ENCODE peak calls at places on chromosomes 1 and 21, in eight cellular contexts. W, H, T, M, Q, B, R and O are unnamed samples. For H3K27me3, the result is how much of the 10 kb centered on the place peaks cover.

GRCh38 chr1:211920602-211921226 is 90.2 kb upstream of the LPGAT1 start:
- DNase-seq in B (no peak), Q (no peak), W (no peak), R (peak), H (peak), M (no peak), T (no peak), O (no peak)

GRCh38 chr1:183778568-183779433 is 26.1 kb upstream of the RGL1 start:
- DNase-seq in W (no peak), R (no peak), Q (no peak), B (no peak), M (peak), T (no peak), H (no peak), O (no peak)

GRCh38 chr1:57272601-57273000 is 151.3 kb downstream of the DAB1 start:
- DNase-seq in B (no peak), W (no peak), H (no peak), Q (no peak), M (no peak), R (no peak), T (no peak), O (no peak)

GRCh38 chr1:181135815-181136737 is 47.6 kb downstream of the IER5 start:
- DNase-seq in Q (no peak), B (no peak), T (no peak), H (peak), R (no peak), W (peak), M (no peak), O (peak)

GRCh38 chr21:42685036-42685435 is 31.6 kb downstream of the PDE9A start:
- DNase-seq in H (no peak), Q (no peak), R (no peak), B (no peak), M (no peak), T (no peak), W (no peak), O (no peak)

GRCh38 chr1:26327956-26328362 is 10.2 kb downstream of the CD52 start:
- DNase-seq in R (no peak), M (no peak), Q (no peak), W (no peak), T (no peak), H (no peak), B (no peak), O (no peak)

GRCh38 chr1:79207331-79207730 is 200.8 kb upstream of the ADGRL4 start:
- DNase-seq in R (no peak), M (no peak), Q (no peak), W (no peak), T (no peak), H (no peak), B (no peak), O (no peak)

GRCh38 chr1:211948377-211948776 is 87.0 kb downstream of the INTS7 start:
- DNase-seq in R (no peak), H (no peak), Q (no peak), W (no peak), M (no peak), T (no peak), B (no peak), O (no peak)

GRCh38 chr1:201277441-201277840 is 5.9 kb upstream of the PKP1 start:
- DNase-seq in T (no peak), W (peak), H (no peak), B (no peak), R (no peak), Q (no peak), M (no peak), O (no peak)

GRCh38 chr21:41987310-41987709 is 22.9 kb downstream of the ZBTB21 start:
- DNase-seq in T (no peak), M (no peak), W (no peak), Q (no peak), B (no peak), R (no peak), H (no peak), O (no peak)

GRCh38 chr1:156684227-156684782 is 7.1 kb upstream of the NES start:
- DNase-seq in B (no peak), W (peak), T (no peak), H (no peak), Q (no peak), M (no peak), R (no peak), O (no peak)

GRCh38 chr21:27498025-27498424 is 531.1 kb upstream of the ADAMTS5 start:
- DNase-seq in M (no peak), B (no peak), H (no peak), T (no peak), R (no peak), W (no peak), Q (no peak), O (no peak)

GRCh38 chr1:2605754-2606003 is 19.1 kb downstream of the PRXL2B start:
- DNase-seq in T (no peak), W (no peak), M (no peak), Q (no peak), R (no peak), H (no peak), B (no peak), O (no peak)

GRCh38 chr1:54800899-54801759 is at the start of gene TTC22:
- DNase-seq in Q (peak), M (no peak), B (no peak), W (peak), R (peak), T (peak), H (no peak), O (no peak)

GRCh38 chr1:87155648-87156047 is 173.0 kb upstream of the LMO4 start:
- DNase-seq in R (no peak), T (no peak), W (no peak), M (no peak), Q (no peak), H (no peak), B (no peak), O (no peak)

GRCh38 chr1:2556277-2557145 is at the start of gene TNFRSF14:
- DNase-seq in Q (peak), M (peak), H (peak), R (peak), B (no peak), T (peak), W (no peak), O (no peak)

DNA sequence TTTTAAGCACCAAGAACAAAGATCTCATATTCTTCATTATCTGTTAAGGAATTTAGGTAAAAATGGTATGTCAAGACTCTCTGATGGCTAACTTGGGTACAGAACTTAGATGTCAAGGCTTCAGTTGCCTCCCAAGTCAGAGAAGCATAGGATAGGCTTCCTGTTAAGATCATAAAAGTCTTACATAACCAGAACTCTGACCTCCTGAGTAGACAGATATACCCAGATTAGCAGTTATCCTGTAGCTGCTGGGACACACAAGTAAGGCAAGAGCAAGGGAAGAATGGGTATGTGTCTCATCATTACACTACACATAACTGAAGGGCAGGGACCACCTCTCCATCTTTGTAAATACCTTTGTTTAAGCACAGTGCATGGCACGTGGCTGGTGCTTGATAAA is 15.4 kb upstream of the KLHL12 start:
- DNase-seq in R (no peak), H (no peak), Q (no peak), M (no peak), W (no peak), T (no peak), B (no peak), O (no peak)
- TF ChIP-seq CTCF in R (no peak), H (no peak), Q (no peak), M (no peak), W (no peak), T (no peak), B (no peak), O (no peak)

DNA sequence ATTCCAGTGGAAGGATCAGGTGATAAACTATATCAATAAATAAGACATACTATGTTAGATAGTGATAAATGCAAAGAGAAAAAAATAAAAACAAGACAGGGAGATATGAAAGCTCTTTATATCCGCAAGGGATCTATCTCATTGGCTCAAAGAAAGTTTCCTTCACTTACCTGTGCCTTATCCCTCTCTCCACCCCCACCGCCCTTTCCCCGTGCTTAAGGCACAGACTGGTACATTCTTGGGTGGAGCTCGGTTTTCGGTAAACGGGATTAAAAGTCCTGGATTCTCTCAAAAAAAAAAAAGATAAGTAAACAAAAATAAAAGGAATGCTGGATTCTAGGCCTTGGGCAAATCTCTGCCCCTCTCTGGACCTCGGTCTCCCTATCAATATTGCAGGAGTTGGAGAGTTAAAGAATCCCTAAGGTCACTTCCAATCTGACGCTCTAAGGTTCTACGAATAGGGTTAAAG is 593 bp upstream of the DNAJC16 start:
- DNase-seq in R (peak), H (no peak), B (no peak), T (no peak), M (no peak), W (no peak), Q (no peak), O (no peak)
- H3K4me3 ChIP-seq in R (no peak), H (peak), B (peak), T (peak), M (peak), W (peak), Q (peak), O (peak)

GRCh38 chr1:179744401-179745130 is 1.5 kb downstream of the FAM163A start:
- DNase-seq in M (no peak), Q (no peak), B (no peak), H (no peak), R (peak), T (peak), W (no peak), O (no peak)

GRCh38 chr1:179742717-179743678 is at the start of gene FAM163A:
- DNase-seq in H (no peak), M (peak), W (no peak), B (no peak), T (peak), Q (no peak), R (peak), O (no peak)

GRCh38 chr1:179745131-179745611 is 2.1 kb downstream of the FAM163A start:
- DNase-seq in R (peak), M (no peak), Q (no peak), W (no peak), T (peak), H (no peak), B (no peak), O (no peak)

GRCh38 chr1:179743679-179744400 is 749 bp downstream of the FAM163A start:
- DNase-seq in W (no peak), H (no peak), Q (no peak), M (no peak), T (peak), B (no peak), R (no peak), O (no peak)

GRCh38 chr1:179742291-179742690 is 800 bp upstream of the FAM163A start:
- DNase-seq in M (no peak), Q (no peak), T (no peak), W (no peak), H (no peak), R (no peak), B (no peak), O (no peak)
- H3K27me3 ChIP-seq in M (half or more), Q (under half), T (half or more), W (under half), H (under half), R (under half), B (under half), O (under half)

GRCh38 chr1:62906428-62906886 is 122.5 kb downstream of the ATG4C start:
- DNase-seq in R (no peak), M (no peak), W (no peak), H (peak), T (peak), Q (no peak), B (no peak), O (no peak)
- TF ChIP-seq CTCF in R (no peak), M (peak), W (peak), H (peak), T (peak), Q (no peak), B (peak), O (peak)

GRCh38 chr1:46159516-46159915 is 15.4 kb upstream of the TSPAN1 start:
- DNase-seq in R (no peak), H (no peak), Q (no peak), T (no peak), B (no peak), M (no peak), W (no peak), O (no peak)
- H3K4me3 ChIP-seq in R (no peak), H (no peak), Q (no peak), T (no peak), B (no peak), M (no peak), W (no peak), O (no peak)

GRCh38 chr1:110596312-110596711 is 9.8 kb downstream of the KCNA2 start:
- DNase-seq in B (no peak), R (no peak), H (no peak), Q (no peak), T (no peak), M (no peak), W (no peak), O (no peak)

GRCh38 chr1:110591956-110592355 is 14.2 kb downstream of the KCNA2 start:
- DNase-seq in R (peak), W (no peak), H (no peak), M (no peak), T (no peak), Q (no peak), B (no peak), O (no peak)

GRCh38 chr1:110595311-110595710 is 10.8 kb downstream of the KCNA2 start:
- DNase-seq in H (no peak), T (no peak), R (no peak), Q (no peak), B (no peak), M (no peak), W (no peak), O (no peak)

GRCh38 chr1:110593905-110594304 is 12.3 kb downstream of the KCNA2 start:
- DNase-seq in R (no peak), H (no peak), M (no peak), T (no peak), Q (no peak), W (no peak), B (no peak), O (no peak)

DNA sequence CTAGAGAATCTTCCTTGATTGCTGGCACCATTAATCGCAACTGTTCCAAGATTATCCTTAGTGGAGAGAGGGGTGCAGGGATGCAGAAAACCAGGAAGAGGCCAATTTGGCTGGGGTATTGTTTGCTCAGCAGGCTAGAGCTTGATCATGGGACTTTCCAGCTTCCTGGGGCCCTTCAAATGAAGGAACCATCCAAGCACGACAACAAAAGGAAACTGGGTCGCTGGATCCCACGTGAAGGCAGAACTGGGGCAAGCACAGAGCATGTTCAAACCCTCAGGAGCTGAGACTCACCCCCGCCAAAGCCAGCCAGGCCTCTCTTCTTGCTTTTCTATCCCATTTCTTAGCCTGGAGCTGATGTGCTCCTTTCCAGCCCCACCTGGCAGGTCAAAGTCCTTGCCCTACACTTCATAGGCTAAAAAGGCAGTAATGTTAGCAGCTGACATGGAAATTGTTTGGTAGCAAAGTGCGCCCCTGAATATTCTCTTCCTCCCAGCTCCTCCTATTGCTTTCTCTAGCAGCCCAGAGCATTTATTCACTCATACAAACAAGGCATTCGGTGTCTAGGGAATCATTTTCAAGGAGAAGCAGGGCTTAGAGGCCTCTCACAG is 11.6 kb downstream of the KCNA2 start:
- DNase-seq in W (no peak), Q (no peak), T (no peak), R (no peak), M (no peak), H (no peak), B (no peak), O (no peak)
- H3K27me3 ChIP-seq in W (half or more), Q (under half), T (half or more), R (under half), M (under half), H (under half), B (under half), O (under half)

GRCh38 chr1:37177230-37177864 is 143.0 kb upstream of the GRIK3 start:
- DNase-seq in B (no peak), W (no peak), R (peak), Q (no peak), T (peak), H (no peak), M (no peak), O (no peak)
- TF ChIP-seq CTCF in B (peak), W (peak), R (peak), Q (no peak), T (peak), H (no peak), M (peak), O (peak)